ENCODE peak calls at places on chromosomes 3 and 15, in nine cellular contexts. X, G, P, K, V, J, M, B and D are unnamed samples.

GRCh38 chr3:183447206-183448001 is 19.0 kb upstream of the MCF2L2 start:
- DNase-seq in X (peak; percentile 61), G (peak; percentile 97), P (peak; percentile 61), K (peak; percentile 82), V (peak; percentile 89), J (peak; percentile 93), M (peak; percentile 87), B (peak; percentile 41), D (peak; percentile 37)

GRCh38 chr3:111802700-111803099 is 56.4 kb upstream of the PHLDB2 start:
- DNase-seq in X (no peak), G (no peak), P (no peak), K (no peak), V (no peak), J (no peak), M (no peak), B (no peak), D (no peak)

GRCh38 chr3:175668300-175668699 is 809.2 kb downstream of the NAALADL2 start:
- DNase-seq in X (no peak), G (no peak), P (no peak), K (no peak), V (peak; percentile 44), J (no peak), M (no peak), B (no peak), D (no peak)

GRCh38 chr3:13122101-13123055 is 49.1 kb upstream of the IQSEC1 start:
- DNase-seq in X (no peak), G (no peak), P (no peak), K (no peak), V (no peak), J (no peak), M (no peak), B (no peak), D (no peak)

GRCh38 chr15:63067976-63068743 is 25.6 kb downstream of the TPM1 start:
- DNase-seq in X (no peak), G (no peak), P (no peak), K (no peak), V (no peak), J (no peak), M (no peak), B (no peak), D (no peak)

GRCh38 chr15:36050899-36051298 is 504.9 kb upstream of the DPH6 start:
- DNase-seq in X (no peak), G (no peak), P (no peak), K (no peak), V (no peak), J (no peak), M (no peak), B (no peak), D (no peak)

GRCh38 chr3:149313542-149313941 is 19.9 kb downstream of the TM4SF18 start:
- DNase-seq in X (no peak), G (no peak), P (no peak), K (no peak), V (no peak), J (no peak), M (no peak), B (no peak), D (no peak)

GRCh38 chr3:182315313-182315712 is 478.0 kb upstream of the ATP11B start:
- DNase-seq in X (no peak), G (no peak), P (no peak), K (no peak), V (no peak), J (no peak), M (no peak), B (no peak), D (no peak)

GRCh38 chr15:39788108-39788507 is 5.5 kb upstream of the FSIP1 start:
- DNase-seq in X (no peak), G (no peak), P (no peak), K (peak; percentile 37), V (no peak), J (no peak), M (no peak), B (no peak), D (no peak)

GRCh38 chr15:100114526-100114925 is 227.2 kb downstream of the ADAMTS17 start:
- DNase-seq in X (no peak), G (no peak), P (no peak), K (no peak), V (no peak), J (peak; percentile 94), M (no peak), B (no peak), D (no peak)

GRCh38 chr3:123521179-123521969 is 63.5 kb downstream of the HACD2 start:
- DNase-seq in X (no peak), G (no peak), P (no peak), K (no peak), V (no peak), J (no peak), M (no peak), B (no peak), D (no peak)

GRCh38 chr3:183662099-183662498 is 26.7 kb downstream of the KLHL24 start:
- DNase-seq in X (no peak), G (no peak), P (no peak), K (no peak), V (no peak), J (no peak), M (no peak), B (no peak), D (no peak)

GRCh38 chr3:113660901-113661300 is 35.5 kb downstream of the USF3 start:
- DNase-seq in X (no peak), G (no peak), P (no peak), K (no peak), V (no peak), J (no peak), M (no peak), B (peak; percentile 65), D (no peak)

GRCh38 chr3:194097141-194097880 is 38.6 kb upstream of the HES1 start:
- DNase-seq in X (no peak), G (no peak), P (no peak), K (no peak), V (no peak), J (no peak), M (no peak), B (no peak), D (no peak)

GRCh38 chr3:12965999-12966846 is 107.0 kb downstream of the IQSEC1 start:
- DNase-seq in X (no peak), G (no peak), P (no peak), K (no peak), V (no peak), J (no peak), M (peak; percentile 39), B (no peak), D (no peak)

GRCh38 chr15:64877435-64877834 is 34.3 kb upstream of the ANKDD1A start:
- DNase-seq in X (no peak), G (no peak), P (no peak), K (no peak), V (no peak), J (no peak), M (no peak), B (no peak), D (no peak)

GRCh38 chr15:40871749-40872617 is 2.1 kb downstream of the RHOV start:
- DNase-seq in X (no peak), G (no peak), P (no peak), K (peak; percentile 41), V (no peak), J (no peak), M (no peak), B (no peak), D (no peak)

GRCh38 chr3:17639765-17640164 is 102.7 kb downstream of the TBC1D5 start:
- DNase-seq in X (no peak), G (no peak), P (no peak), K (no peak), V (peak; percentile 34), J (peak; percentile 32), M (no peak), B (peak; percentile 80), D (no peak)

GRCh38 chr3:133964547-133964946 is 65.2 kb downstream of the SLCO2A1 start:
- DNase-seq in X (no peak), G (no peak), P (no peak), K (no peak), V (no peak), J (no peak), M (no peak), B (no peak), D (no peak)

GRCh38 chr15:54033954-54034458 is 55.8 kb downstream of the UNC13C start:
- DNase-seq in X (no peak), G (no peak), P (no peak), K (no peak), V (no peak), J (no peak), M (no peak), B (no peak), D (no peak)

GRCh38 chr3:42216820-42217416 is 49.1 kb downstream of the CCK start:
- DNase-seq in X (no peak), G (no peak), P (no peak), K (peak; percentile 26), V (no peak), J (no peak), M (no peak), B (no peak), D (no peak)

GRCh38 chr3:52507359-52507758 is 12.2 kb downstream of the STAB1 start:
- DNase-seq in X (no peak), G (no peak), P (no peak), K (no peak), V (no peak), J (peak; percentile 81), M (no peak), B (no peak), D (no peak)

GRCh38 chr3:82085356-82085755 is 323.9 kb upstream of the GBE1 start:
- DNase-seq in X (no peak), G (no peak), P (no peak), K (no peak), V (no peak), J (no peak), M (no peak), B (no peak), D (no peak)

GRCh38 chr15:82986442-82986780 is 401 bp downstream of the RAMAC start:
- DNase-seq in X (peak; percentile 11), G (no peak), P (no peak), K (peak; percentile 34), V (peak; percentile 40), J (peak; percentile 14), M (no peak), B (no peak), D (no peak)

GRCh38 chr3:59517448-59517847 is 467.6 kb upstream of the CFAP20DC start:
- DNase-seq in X (no peak), G (no peak), P (no peak), K (no peak), V (no peak), J (no peak), M (no peak), B (no peak), D (no peak)